ENCODE peak calls at places on chromosomes 4 and X, in four cellular contexts. G, K, Q and S are unnamed samples.
A peak's percentile ranks its signal among the peaks of the same experiment; 100 is the strongest.

GRCh38 chr4:125321709-125322362 is 7.1 kb downstream of the FAT4 start:
- DNase-seq in G (peak; percentile 67), K (no peak), Q (no peak), S (no peak)

GRCh38 chr4:83657336-83657735 is 121.4 kb downstream of the GPAT3 start:
- DNase-seq in G (no peak), K (no peak), Q (no peak), S (no peak)

GRCh38 chr4:1277667-1278335 is 11.9 kb upstream of the MAEA start:
- DNase-seq in G (no peak), K (no peak), Q (no peak), S (no peak)

GRCh38 chrX:19673334-19674040 is 158.2 kb upstream of the MAP3K15 start:
- DNase-seq in G (peak; percentile 95), K (no peak), Q (no peak), S (peak; percentile 20)

GRCh38 chr4:77833158-77833724 is 14.1 kb upstream of the CNOT6L start:
- DNase-seq in G (no peak), K (no peak), Q (no peak), S (no peak)

GRCh38 chr4:96786306-96786705 is 946.4 kb downstream of the PDHA2 start:
- DNase-seq in G (no peak), K (no peak), Q (no peak), S (no peak)

GRCh38 chr4:177118596-177118995 is 191.1 kb upstream of the NEIL3 start:
- DNase-seq in G (peak; percentile 100), K (no peak), Q (no peak), S (no peak)

GRCh38 chr4:57190651-57191481 is 80.7 kb upstream of the IGFBP7 start:
- DNase-seq in G (peak; percentile 8), K (peak; percentile 49), Q (peak; percentile 40), S (peak; percentile 41)

GRCh38 chr4:81452452-81453011 is 19.2 kb downstream of the RASGEF1B start:
- DNase-seq in G (no peak), K (no peak), Q (no peak), S (no peak)

DNA sequence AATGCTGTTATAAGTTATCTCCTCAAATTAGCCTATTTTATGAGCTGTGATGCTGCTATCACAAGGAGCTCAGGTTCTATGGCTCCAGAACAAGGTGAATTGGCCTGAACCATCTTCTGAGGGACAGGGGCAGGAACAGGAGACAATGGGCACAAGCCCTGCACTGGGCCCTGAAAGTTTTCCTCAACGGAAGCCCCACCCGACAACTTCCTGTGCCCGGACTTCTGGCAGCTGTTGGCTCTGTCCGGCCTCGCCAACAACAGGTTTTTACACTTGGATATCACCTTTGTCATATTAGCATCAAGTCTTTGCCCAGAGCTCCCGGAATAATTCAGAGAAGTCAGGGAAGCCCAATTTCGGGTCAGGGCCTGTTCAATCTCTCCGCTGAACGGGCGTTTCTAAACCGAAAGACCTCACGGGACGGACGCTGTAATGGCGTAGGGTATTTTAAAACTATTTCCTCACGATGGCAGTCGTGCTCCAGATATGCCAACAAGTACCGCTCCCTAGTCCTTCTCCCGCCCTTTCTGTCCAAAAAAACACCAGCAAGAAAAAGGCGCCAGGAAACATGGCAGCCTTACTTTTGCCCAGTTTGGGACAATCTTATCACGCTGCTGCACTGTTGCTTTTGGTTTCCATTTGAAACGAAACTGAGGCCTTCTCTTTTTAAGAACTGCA is 201.0 kb upstream of the STK26 start:
- DNase-seq in G (no peak), K (no peak), Q (no peak), S (no peak)
- TF ChIP-seq CTCF in G (no peak), K (no peak), Q (no peak), S (no peak)

GRCh38 chrX:50452782-50453181 is 17.8 kb downstream of the DGKK start:
- DNase-seq in G (no peak), K (no peak), Q (no peak), S (no peak)

GRCh38 chrX:50442426-50443116 is 28.1 kb downstream of the DGKK start:
- DNase-seq in G (no peak), K (no peak), Q (no peak), S (no peak)

GRCh38 chrX:50450324-50450723 is 20.3 kb downstream of the DGKK start:
- DNase-seq in G (no peak), K (no peak), Q (no peak), S (no peak)

GRCh38 chrX:50447535-50447934 is 23.1 kb downstream of the DGKK start:
- DNase-seq in G (no peak), K (no peak), Q (no peak), S (no peak)

DNA sequence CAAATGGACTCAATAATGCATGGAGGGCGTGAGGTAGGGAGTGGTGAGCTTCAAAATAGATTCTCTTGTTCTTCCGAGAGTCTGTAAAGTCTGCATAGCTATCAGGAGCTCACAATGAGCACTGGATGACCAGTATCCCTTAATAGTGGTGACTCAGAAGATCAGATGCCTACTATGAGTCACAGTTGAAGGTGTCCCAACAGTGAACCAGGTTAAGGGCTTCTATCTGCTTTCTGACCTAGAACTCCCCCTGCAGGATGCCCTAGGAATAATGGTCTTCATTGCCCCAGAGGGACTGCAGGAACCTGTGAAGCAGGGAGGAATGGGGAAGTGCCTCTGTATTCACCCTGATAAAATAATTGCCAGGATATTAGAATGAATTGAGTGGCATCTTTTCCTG is 22.1 kb downstream of the DGKK start:
- DNase-seq in G (no peak), K (no peak), Q (no peak), S (no peak)
- TF ChIP-seq CTCF in G (no peak), K (no peak), Q (no peak), S (no peak)

GRCh38 chrX:68147848-68148247 is 285.4 kb downstream of the OPHN1 start:
- DNase-seq in G (no peak), K (no peak), Q (no peak), S (no peak)

DNA sequence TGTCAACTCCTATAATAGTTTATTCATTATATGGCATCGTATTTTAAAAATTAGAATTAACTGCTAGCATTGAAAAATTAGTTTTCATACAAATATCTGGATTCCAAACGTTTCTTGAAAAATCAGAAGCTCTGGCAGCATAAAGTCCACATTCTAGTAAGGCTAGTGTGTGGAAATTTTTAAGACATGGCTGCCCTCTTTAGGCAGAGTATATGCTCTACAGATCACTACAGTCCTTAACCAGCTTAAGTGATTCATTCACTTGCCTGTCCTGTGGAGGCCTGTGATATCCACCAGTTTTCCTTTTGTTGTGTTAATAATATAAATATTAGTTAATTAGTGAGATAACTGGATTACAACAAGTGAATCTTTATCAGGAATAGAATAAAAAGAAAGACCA is 287.2 kb downstream of the OPHN1 start:
- DNase-seq in G (peak; percentile 60), K (no peak), Q (no peak), S (no peak)
- TF ChIP-seq CTCF in G (peak; percentile 61), K (peak; percentile 63), Q (no peak), S (no peak)

GRCh38 chr4:66974665-66975064 is 570.6 kb downstream of the CENPC start:
- DNase-seq in G (no peak), K (no peak), Q (no peak), S (no peak)

DNA sequence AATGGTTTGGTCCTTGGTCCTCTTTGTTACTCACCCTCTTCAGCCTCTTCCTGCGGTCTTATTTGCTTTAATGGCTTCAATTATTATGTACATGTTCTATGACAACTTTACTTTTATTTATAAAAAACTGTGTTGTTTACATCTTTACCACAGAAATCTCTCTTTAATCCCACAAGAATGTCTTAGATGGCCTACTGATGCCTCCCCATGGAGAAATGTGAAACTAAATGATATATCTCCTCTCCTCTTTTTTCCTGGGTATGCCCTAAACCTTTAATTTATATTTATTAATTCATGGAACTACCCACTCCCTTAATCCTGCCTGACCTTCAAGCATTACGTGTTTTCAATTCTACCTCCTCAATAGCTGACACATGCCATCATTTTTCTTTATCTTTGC is 573.2 kb downstream of the CENPC start:
- DNase-seq in G (no peak), K (no peak), Q (no peak), S (no peak)
- TF ChIP-seq CTCF in G (no peak), K (no peak), Q (no peak), S (no peak)

GRCh38 chrX:150362599-150363481 is at the start of gene MAMLD1:
- DNase-seq in G (peak; percentile 82), K (peak; percentile 33), Q (peak; percentile 32), S (peak; percentile 63)

GRCh38 chrX:150360331-150360730 is 2.8 kb upstream of the MAMLD1 start:
- DNase-seq in G (no peak), K (no peak), Q (no peak), S (no peak)

GRCh38 chrX:150361777-150362351 is 1.3 kb upstream of the MAMLD1 start:
- DNase-seq in G (no peak), K (no peak), Q (peak; percentile 28), S (peak; percentile 33)

GRCh38 chrX:150363561-150364346 is 637 bp downstream of the MAMLD1 start:
- DNase-seq in G (peak; percentile 40), K (peak; percentile 5), Q (no peak), S (peak; percentile 33)

DNA sequence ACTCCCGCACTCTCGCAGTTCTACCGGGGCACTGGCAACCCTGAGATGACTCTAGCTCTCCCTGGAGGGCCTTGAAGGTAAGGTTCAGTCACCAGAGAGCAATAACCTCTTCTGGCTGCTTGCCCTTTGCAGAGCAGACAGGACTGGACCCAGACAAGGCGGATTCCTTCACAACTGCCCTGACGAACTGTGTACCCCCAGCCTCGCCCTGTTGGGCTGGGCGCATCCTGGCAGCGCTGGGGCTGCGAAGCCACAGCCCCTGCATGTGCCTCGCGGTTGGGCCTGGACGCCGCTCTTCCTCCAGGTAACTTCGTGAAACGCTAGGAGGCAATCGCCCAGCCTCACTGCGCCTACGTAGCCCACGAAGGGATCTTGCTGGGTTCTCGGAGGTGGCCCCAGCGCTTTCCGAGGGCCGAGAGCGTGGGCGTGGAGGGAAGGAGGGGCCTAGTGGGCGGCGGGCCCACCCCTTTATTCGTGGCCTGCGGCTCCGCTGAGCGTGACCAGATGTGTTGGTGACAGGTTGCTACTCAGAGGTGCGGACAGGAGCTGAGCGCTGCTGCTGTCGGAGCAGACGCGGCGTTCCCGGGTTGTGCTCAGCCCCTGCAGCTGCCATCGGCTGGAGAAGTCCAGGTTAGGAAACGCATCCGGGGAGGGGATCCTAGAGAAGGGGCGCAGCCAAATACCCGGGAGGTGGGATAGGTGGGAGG is 1.9 kb upstream of the MAMLD1 start:
- DNase-seq in G (no peak), K (no peak), Q (peak; percentile 19), S (peak; percentile 48)
- TF ChIP-seq CTCF in G (no peak), K (no peak), Q (no peak), S (no peak)

GRCh38 chr4:149065753-149066152 is 623.5 kb upstream of the NR3C2 start:
- DNase-seq in G (no peak), K (no peak), Q (no peak), S (no peak)
- TF ChIP-seq CTCF in G (no peak), K (no peak), Q (no peak), S (no peak)

DNA sequence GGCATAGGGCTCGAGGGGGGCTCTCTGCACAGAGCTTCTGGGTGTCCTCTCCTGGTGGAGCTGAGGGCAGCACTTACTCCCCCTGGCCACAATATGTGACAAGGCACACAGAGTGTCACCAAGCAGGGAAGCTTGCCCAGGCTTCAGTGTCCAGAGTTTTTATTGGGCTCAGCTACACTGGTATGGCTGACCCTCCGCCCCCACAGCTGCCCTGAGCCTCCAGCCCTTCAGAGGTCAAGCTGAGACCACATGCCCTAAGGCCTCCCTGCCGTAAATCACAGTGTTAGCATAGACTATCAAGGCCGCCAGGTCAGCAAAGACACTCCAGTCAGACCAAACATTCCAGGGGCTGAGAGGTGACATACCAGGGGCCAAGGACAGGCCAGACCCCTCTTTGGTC is 59.0 kb downstream of the EVC start:
- DNase-seq in G (no peak), K (no peak), Q (no peak), S (no peak)
- TF ChIP-seq CTCF in G (no peak), K (no peak), Q (no peak), S (no peak)

DNA sequence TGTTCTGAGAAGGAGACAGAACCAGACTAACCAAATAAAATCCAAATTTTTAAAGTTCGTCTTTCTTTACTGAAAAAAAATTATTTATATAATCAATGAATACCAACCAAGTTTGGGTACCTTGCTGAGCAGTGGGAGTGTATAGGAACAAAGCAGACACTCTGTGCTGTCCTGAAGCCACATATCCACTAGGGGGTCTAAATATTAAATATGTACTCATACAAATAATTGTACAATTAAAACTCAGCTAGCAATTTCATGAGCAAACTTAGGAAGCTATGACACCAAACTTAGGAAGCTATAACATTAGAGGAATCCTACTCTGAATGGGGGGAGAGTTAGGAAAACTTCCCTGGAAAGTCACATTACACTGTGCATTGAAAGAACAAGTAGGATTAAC is 582.0 kb upstream of the EPHA5 start:
- DNase-seq in G (no peak), K (no peak), Q (no peak), S (no peak)
- TF ChIP-seq CTCF in G (no peak), K (peak; percentile 43), Q (no peak), S (no peak)